ENCODE peak calls at places on chromosome 3, in four cellular contexts. V, S, C and F are unnamed samples.

GRCh38 chr3:64936570-64936969 is 248.8 kb upstream of the ADAMTS9 start:
- DNase-seq in V (no peak), S (no peak), C (peak; percentile 1), F (no peak)

GRCh38 chr3:189270248-189270832 is 98.6 kb downstream of the TPRG1 start:
- DNase-seq in V (peak; percentile 48), S (no peak), C (peak; percentile 40), F (no peak)

GRCh38 chr3:46186856-46187700 is 21.0 kb downstream of the CCR1 start:
- DNase-seq in V (no peak), S (no peak), C (peak; percentile 4), F (no peak)

GRCh38 chr3:147906275-147906674 is 497.1 kb downstream of the ZIC1 start:
- DNase-seq in V (no peak), S (no peak), C (no peak), F (no peak)

GRCh38 chr3:34065901-34066300 is 267.5 kb downstream of the PDCD6IP start:
- DNase-seq in V (no peak), S (no peak), C (no peak), F (no peak)

GRCh38 chr3:124814620-124815421 is 72.3 kb downstream of the ITGB5 start:
- DNase-seq in V (no peak), S (no peak), C (no peak), F (no peak)

GRCh38 chr3:100027321-100027720 is 87.0 kb downstream of the FILIP1L start:
- DNase-seq in V (no peak), S (no peak), C (no peak), F (no peak)

GRCh38 chr3:29169456-29169855 is 111.4 kb upstream of the RBMS3 start:
- DNase-seq in V (no peak), S (no peak), C (no peak), F (no peak)

GRCh38 chr3:184031187-184031792 is at the start of gene HTR3D:
- DNase-seq in V (no peak), S (no peak), C (peak; percentile 81), F (no peak)

GRCh38 chr3:135214400-135214799 is 419.3 kb downstream of the EPHB1 start:
- DNase-seq in V (no peak), S (no peak), C (no peak), F (no peak)

GRCh38 chr3:41974223-41974622 is 12.3 kb upstream of the ULK4 start:
- DNase-seq in V (no peak), S (no peak), C (no peak), F (no peak)

GRCh38 chr3:25856902-25857518 is 67.1 kb downstream of the OXSM start:
- DNase-seq in V (peak; percentile 15), S (no peak), C (peak; percentile 41), F (no peak)

GRCh38 chr3:185129051-185129450 is 23.8 kb downstream of the C3orf70 start:
- DNase-seq in V (no peak), S (no peak), C (no peak), F (no peak)

GRCh38 chr3:127747751-127748521 is 74.4 kb downstream of the MGLL start:
- DNase-seq in V (peak; percentile 69), S (peak; percentile 38), C (peak; percentile 86), F (peak; percentile 85)

GRCh38 chr3:186783731-186784515 is 546 bp downstream of the EIF4A2 start:
- DNase-seq in V (no peak), S (peak; percentile 89), C (peak; percentile 63), F (peak; percentile 94)

GRCh38 chr3:169668081-169668956 is 4.8 kb upstream of the MECOM start:
- DNase-seq in V (no peak), S (no peak), C (no peak), F (no peak)